ENCODE peak calls at places on chromosomes 4 and X, in four cellular contexts. One of them, this sample, is unnamed.

GRCh38 chrX:44025611-44026010 is 52.4 kb upstream of the NDP start:
- DNase-seq in islet precursor cell: no peak
- DNase-seq in CD8-positive, alpha-beta memory T cell: no peak
- DNase-seq in C1 segment of cervical spinal cord: no peak
- DNase-seq in this sample: peak

GRCh38 chr4:2793578-2793919 is 664 bp downstream of the SH3BP2 start:
- DNase-seq in islet precursor cell: peak
- DNase-seq in CD8-positive, alpha-beta memory T cell: no peak
- DNase-seq in C1 segment of cervical spinal cord: no peak
- DNase-seq in this sample: peak

GRCh38 chr4:82797591-82798081 is 960 bp downstream of the SCD5 start:
- DNase-seq in C1 segment of cervical spinal cord: peak
- DNase-seq in islet precursor cell: peak
- DNase-seq in CD8-positive, alpha-beta memory T cell: no peak
- DNase-seq in this sample: peak

GRCh38 chr4:169915545-169915944 is 110.7 kb downstream of the MFAP3L start:
- DNase-seq in CD8-positive, alpha-beta memory T cell: no peak
- DNase-seq in islet precursor cell: no peak
- DNase-seq in C1 segment of cervical spinal cord: no peak
- DNase-seq in this sample: no peak

GRCh38 chrX:10457092-10457491 is 163.3 kb downstream of the MID1 start:
- DNase-seq in CD8-positive, alpha-beta memory T cell: no peak
- DNase-seq in islet precursor cell: no peak
- DNase-seq in C1 segment of cervical spinal cord: no peak
- DNase-seq in this sample: no peak

GRCh38 chr4:8540072-8540471 is 40.1 kb upstream of the GPR78 start:
- DNase-seq in C1 segment of cervical spinal cord: no peak
- DNase-seq in islet precursor cell: peak
- DNase-seq in CD8-positive, alpha-beta memory T cell: no peak
- DNase-seq in this sample: no peak

GRCh38 chrX:133923113-133923512 is 62.3 kb downstream of the GPC3 start:
- DNase-seq in CD8-positive, alpha-beta memory T cell: no peak
- DNase-seq in C1 segment of cervical spinal cord: no peak
- DNase-seq in islet precursor cell: no peak
- DNase-seq in this sample: peak

GRCh38 chr4:101795704-101796103 is 5.2 kb downstream of the BANK1 start:
- DNase-seq in islet precursor cell: no peak
- DNase-seq in CD8-positive, alpha-beta memory T cell: no peak
- DNase-seq in C1 segment of cervical spinal cord: no peak
- DNase-seq in this sample: peak

GRCh38 chr4:26032572-26033320 is 118.7 kb downstream of the SMIM20 start:
- DNase-seq in CD8-positive, alpha-beta memory T cell: no peak
- DNase-seq in C1 segment of cervical spinal cord: no peak
- DNase-seq in islet precursor cell: no peak
- DNase-seq in this sample: no peak

GRCh38 chrX:145394344-145394743 is 147.0 kb downstream of the SPANXN1 start:
- DNase-seq in C1 segment of cervical spinal cord: no peak
- DNase-seq in CD8-positive, alpha-beta memory T cell: no peak
- DNase-seq in islet precursor cell: no peak
- DNase-seq in this sample: no peak

GRCh38 chr4:149426461-149426860 is 389.2 kb downstream of the IQCM start:
- DNase-seq in C1 segment of cervical spinal cord: no peak
- DNase-seq in CD8-positive, alpha-beta memory T cell: no peak
- DNase-seq in islet precursor cell: no peak
- DNase-seq in this sample: no peak

GRCh38 chrX:8741981-8742380 is 10.0 kb upstream of the ANOS1 start:
- DNase-seq in islet precursor cell: no peak
- DNase-seq in CD8-positive, alpha-beta memory T cell: no peak
- DNase-seq in C1 segment of cervical spinal cord: no peak
- DNase-seq in this sample: no peak

GRCh38 chr4:123833156-123833555 is 436.6 kb downstream of the SPRY1 start:
- DNase-seq in CD8-positive, alpha-beta memory T cell: no peak
- DNase-seq in C1 segment of cervical spinal cord: no peak
- DNase-seq in islet precursor cell: no peak
- DNase-seq in this sample: no peak

GRCh38 chr4:123340381-123340701 is 56.3 kb upstream of the SPRY1 start:
- DNase-seq in C1 segment of cervical spinal cord: no peak
- DNase-seq in CD8-positive, alpha-beta memory T cell: no peak
- DNase-seq in islet precursor cell: no peak
- DNase-seq in this sample: no peak

GRCh38 chr4:168840988-168841681 is 168.9 kb downstream of the CBR4 start:
- DNase-seq in islet precursor cell: no peak
- DNase-seq in C1 segment of cervical spinal cord: peak
- DNase-seq in CD8-positive, alpha-beta memory T cell: no peak
- DNase-seq in this sample: no peak

GRCh38 chrX:10483191-10483808 is 137.1 kb downstream of the MID1 start:
- DNase-seq in C1 segment of cervical spinal cord: no peak
- DNase-seq in islet precursor cell: no peak
- DNase-seq in CD8-positive, alpha-beta memory T cell: no peak
- DNase-seq in this sample: no peak

This sample was measured in mesendoderm.